ENCODE peak calls at places on chromosomes 11 and 22, in eight cellular contexts. One of them, this sample, is unnamed.
A peak's percentile ranks its signal among the peaks of the same experiment; 100 is the strongest.

GRCh38 chr11:135023499-135023898 is 611.5 kb upstream of the B3GAT1 start:
- DNase-seq in stimulated activated CD4-positive, alpha-beta T cell treated with anti-CD3 and anti-CD28 coated beads, Interleukin-2, amount 100 ng/mL, for 24 hours: no peak
- DNase-seq in posterior cingulate gyrus: no peak
- DNase-seq in NCI-H82: no peak
- DNase-seq in uterus: no peak
- DNase-seq in NCI-H510A: no peak
- DNase-seq in HEK293T: no peak
- DNase-seq in hippocampal formation: no peak
- DNase-seq in this sample: no peak

GRCh38 chr11:58394195-58394594 is 12.5 kb downstream of the OR5B3 start:
- DNase-seq in stimulated activated CD4-positive, alpha-beta T cell treated with anti-CD3 and anti-CD28 coated beads, Interleukin-2, amount 100 ng/mL, for 24 hours: no peak
- DNase-seq in posterior cingulate gyrus: no peak
- DNase-seq in NCI-H82: no peak
- DNase-seq in uterus: no peak
- DNase-seq in NCI-H510A: no peak
- DNase-seq in HEK293T: no peak
- DNase-seq in hippocampal formation: no peak
- DNase-seq in this sample: no peak

GRCh38 chr11:9003573-9004309 is at the start of gene NRIP3:
- DNase-seq in stimulated activated CD4-positive, alpha-beta T cell treated with anti-CD3 and anti-CD28 coated beads, Interleukin-2, amount 100 ng/mL, for 24 hours: peak; percentile 72
- DNase-seq in posterior cingulate gyrus: peak; percentile 94
- DNase-seq in NCI-H82: peak; percentile 75
- DNase-seq in uterus: peak; percentile 69
- DNase-seq in NCI-H510A: peak; percentile 11
- DNase-seq in HEK293T: peak; percentile 86
- DNase-seq in hippocampal formation: no peak
- DNase-seq in this sample: peak; percentile 88

GRCh38 chr11:125344846-125345705 is 151.0 kb downstream of the FEZ1 start:
- DNase-seq in stimulated activated CD4-positive, alpha-beta T cell treated with anti-CD3 and anti-CD28 coated beads, Interleukin-2, amount 100 ng/mL, for 24 hours: no peak
- DNase-seq in posterior cingulate gyrus: peak; percentile 63
- DNase-seq in NCI-H82: no peak
- DNase-seq in uterus: peak; percentile 29
- DNase-seq in NCI-H510A: no peak
- DNase-seq in HEK293T: no peak
- DNase-seq in hippocampal formation: peak; percentile 63
- DNase-seq in this sample: no peak

GRCh38 chr11:117931331-117931950 is 2.2 kb upstream of the TMPRSS13 start:
- DNase-seq in stimulated activated CD4-positive, alpha-beta T cell treated with anti-CD3 and anti-CD28 coated beads, Interleukin-2, amount 100 ng/mL, for 24 hours: no peak
- DNase-seq in posterior cingulate gyrus: no peak
- DNase-seq in NCI-H82: no peak
- DNase-seq in uterus: no peak
- DNase-seq in NCI-H510A: no peak
- DNase-seq in HEK293T: no peak
- DNase-seq in hippocampal formation: no peak
- DNase-seq in this sample: no peak

GRCh38 chr11:87366766-87367405 is 329.2 kb downstream of the TMEM135 start:
- DNase-seq in stimulated activated CD4-positive, alpha-beta T cell treated with anti-CD3 and anti-CD28 coated beads, Interleukin-2, amount 100 ng/mL, for 24 hours: no peak
- DNase-seq in posterior cingulate gyrus: no peak
- DNase-seq in NCI-H82: no peak
- DNase-seq in uterus: no peak
- DNase-seq in NCI-H510A: no peak
- DNase-seq in HEK293T: no peak
- DNase-seq in hippocampal formation: no peak
- DNase-seq in this sample: no peak

GRCh38 chr22:46079861-46080821 is 70.2 kb upstream of the PPARA start:
- DNase-seq in stimulated activated CD4-positive, alpha-beta T cell treated with anti-CD3 and anti-CD28 coated beads, Interleukin-2, amount 100 ng/mL, for 24 hours: no peak
- DNase-seq in posterior cingulate gyrus: peak; percentile 96
- DNase-seq in NCI-H82: no peak
- DNase-seq in uterus: peak; percentile 89
- DNase-seq in NCI-H510A: no peak
- DNase-seq in HEK293T: no peak
- DNase-seq in hippocampal formation: peak; percentile 99
- DNase-seq in this sample: peak; percentile 91

GRCh38 chr22:46830001-46830715 is 67.7 kb downstream of the TBC1D22A start:
- DNase-seq in stimulated activated CD4-positive, alpha-beta T cell treated with anti-CD3 and anti-CD28 coated beads, Interleukin-2, amount 100 ng/mL, for 24 hours: no peak
- DNase-seq in posterior cingulate gyrus: peak; percentile 75
- DNase-seq in NCI-H82: peak; percentile 13
- DNase-seq in uterus: no peak
- DNase-seq in NCI-H510A: no peak
- DNase-seq in HEK293T: no peak
- DNase-seq in hippocampal formation: no peak
- DNase-seq in this sample: peak; percentile 46

GRCh38 chr11:129320485-129320884 is 55.2 kb upstream of the BARX2 start:
- DNase-seq in stimulated activated CD4-positive, alpha-beta T cell treated with anti-CD3 and anti-CD28 coated beads, Interleukin-2, amount 100 ng/mL, for 24 hours: no peak
- DNase-seq in posterior cingulate gyrus: no peak
- DNase-seq in NCI-H82: no peak
- DNase-seq in uterus: no peak
- DNase-seq in NCI-H510A: no peak
- DNase-seq in HEK293T: no peak
- DNase-seq in hippocampal formation: no peak
- DNase-seq in this sample: no peak

GRCh38 chr11:62544521-62545436 is 1.8 kb downstream of the AHNAK start:
- DNase-seq in stimulated activated CD4-positive, alpha-beta T cell treated with anti-CD3 and anti-CD28 coated beads, Interleukin-2, amount 100 ng/mL, for 24 hours: peak; percentile 43
- DNase-seq in posterior cingulate gyrus: no peak
- DNase-seq in NCI-H82: peak; percentile 20
- DNase-seq in uterus: no peak
- DNase-seq in NCI-H510A: no peak
- DNase-seq in HEK293T: peak; percentile 33
- DNase-seq in hippocampal formation: no peak
- DNase-seq in this sample: no peak

GRCh38 chr11:73969991-73970800 is 12.4 kb downstream of the UCP2 start:
- DNase-seq in stimulated activated CD4-positive, alpha-beta T cell treated with anti-CD3 and anti-CD28 coated beads, Interleukin-2, amount 100 ng/mL, for 24 hours: no peak
- DNase-seq in posterior cingulate gyrus: no peak
- DNase-seq in NCI-H82: peak; percentile 10
- DNase-seq in uterus: no peak
- DNase-seq in NCI-H510A: no peak
- DNase-seq in HEK293T: no peak
- DNase-seq in hippocampal formation: no peak
- DNase-seq in this sample: no peak

This sample was measured in head of caudate nucleus.